ENCODE peak calls at places on chromosomes 4 and X, in seven cellular contexts. K, Q, A, V, L, R and J are unnamed samples.

GRCh38 chr4:65227628-65228027 is 442.7 kb downstream of the EPHA5 start:
- DNase-seq in Q (no peak), A (no peak), L (no peak), R (no peak), K (no peak), V (no peak), J (no peak)

GRCh38 chrX:153981771-153982533 is 9.4 kb downstream of the TMEM187 start:
- DNase-seq in V (no peak), L (no peak), R (no peak), A (no peak), K (no peak), Q (peak), J (peak)

GRCh38 chr4:84342161-84342560 is 156.9 kb downstream of the NKX6-1 start:
- DNase-seq in Q (no peak), K (no peak), R (no peak), V (no peak), L (no peak), A (no peak), J (no peak)

GRCh38 chr4:132709024-132709423 is 440.1 kb upstream of the PCDH10 start:
- DNase-seq in L (no peak), K (no peak), A (no peak), Q (no peak), V (no peak), R (no peak), J (no peak)

GRCh38 chrX:149512225-149512885 is 7.2 kb upstream of the IDS start:
- DNase-seq in V (peak), A (no peak), R (no peak), K (no peak), L (no peak), Q (peak), J (peak)

GRCh38 chr4:64272432-64272831 is 136.8 kb downstream of the TECRL start:
- DNase-seq in L (no peak), A (no peak), K (no peak), R (no peak), Q (no peak), V (no peak), J (no peak)

GRCh38 chr4:772118-772517 is 53.8 kb downstream of the CPLX1 start:
- DNase-seq in L (no peak), V (no peak), K (no peak), R (no peak), Q (no peak), A (no peak), J (no peak)

GRCh38 chrX:78199851-78200250 is 60.4 kb upstream of the TAF9B start:
- DNase-seq in V (no peak), K (peak), Q (no peak), L (peak), A (no peak), R (no peak), J (no peak)

GRCh38 chrX:150211988-150212387 is 151.1 kb upstream of the MAMLD1 start:
- DNase-seq in R (no peak), Q (no peak), V (no peak), K (no peak), A (peak), L (no peak), J (no peak)

GRCh38 chr4:156547439-156547838 is 424.2 kb downstream of the PDGFC start:
- DNase-seq in R (peak), Q (no peak), K (peak), A (no peak), V (no peak), L (no peak), J (no peak)

GRCh38 chr4:140326395-140326993 is 47.0 kb upstream of the SCOC start:
- DNase-seq in K (peak), V (no peak), R (no peak), Q (no peak), A (no peak), L (no peak), J (no peak)

GRCh38 chr4:153495480-153496206 is 29.5 kb downstream of the TMEM131L start:
- DNase-seq in A (no peak), L (no peak), V (no peak), Q (no peak), K (no peak), R (no peak), J (no peak)

GRCh38 chrX:141641138-141641537 is 51.6 kb downstream of the SPANXA2 start:
- DNase-seq in Q (no peak), K (no peak), R (no peak), V (no peak), L (no peak), A (no peak), J (no peak)
- TF ChIP-seq CTCF in Q (no peak), K (no peak), R (no peak), V (no peak), L (no peak), A (no peak), J (no peak)

GRCh38 chr4:186701273-186701672 is 22.4 kb downstream of the FAT1 start:
- DNase-seq in Q (no peak), L (no peak), R (no peak), V (no peak), K (no peak), A (peak), J (no peak)
- TF ChIP-seq CTCF in Q (no peak), L (no peak), R (no peak), V (no peak), K (no peak), A (no peak), J (no peak)

GRCh38 chr4:97987019-97987648 is 156.1 kb downstream of the STPG2 start:
- DNase-seq in L (no peak), R (no peak), Q (no peak), K (no peak), A (no peak), V (no peak), J (no peak)
- TF ChIP-seq CTCF in L (no peak), R (peak), Q (no peak), K (no peak), A (no peak), V (no peak), J (no peak)

GRCh38 chr4:2931765-2932560 is 31.2 kb downstream of the NOP14 start:
- DNase-seq in L (peak), Q (peak), V (peak), K (no peak), R (no peak), A (peak), J (peak)
- TF ChIP-seq CTCF in L (peak), Q (peak), V (no peak), K (no peak), R (no peak), A (no peak), J (peak)

DNA sequence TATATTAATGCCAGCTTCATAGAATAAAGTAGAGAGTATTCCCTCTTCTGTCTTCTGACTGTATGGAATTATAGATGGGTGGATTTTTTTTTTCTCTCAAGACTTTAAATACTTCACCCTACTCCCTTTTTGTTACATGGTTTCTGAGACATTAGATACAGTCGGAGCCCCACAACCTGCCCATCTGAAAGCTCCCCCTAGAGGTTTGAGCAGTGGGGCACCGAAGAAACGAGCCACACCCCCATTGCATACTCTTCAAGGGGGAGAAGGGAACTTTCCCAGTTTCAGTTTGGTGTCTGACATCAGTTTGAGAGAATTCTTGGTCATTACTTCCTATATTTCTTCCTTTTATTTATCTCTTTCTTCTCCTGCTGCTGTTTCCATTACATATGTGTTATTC is 437.6 kb upstream of the AGA start:
- DNase-seq in Q (no peak), R (no peak), K (no peak), V (no peak), A (no peak), L (no peak), J (no peak)
- TF ChIP-seq CTCF in Q (no peak), R (peak), K (no peak), V (no peak), A (no peak), L (no peak), J (no peak)

DNA sequence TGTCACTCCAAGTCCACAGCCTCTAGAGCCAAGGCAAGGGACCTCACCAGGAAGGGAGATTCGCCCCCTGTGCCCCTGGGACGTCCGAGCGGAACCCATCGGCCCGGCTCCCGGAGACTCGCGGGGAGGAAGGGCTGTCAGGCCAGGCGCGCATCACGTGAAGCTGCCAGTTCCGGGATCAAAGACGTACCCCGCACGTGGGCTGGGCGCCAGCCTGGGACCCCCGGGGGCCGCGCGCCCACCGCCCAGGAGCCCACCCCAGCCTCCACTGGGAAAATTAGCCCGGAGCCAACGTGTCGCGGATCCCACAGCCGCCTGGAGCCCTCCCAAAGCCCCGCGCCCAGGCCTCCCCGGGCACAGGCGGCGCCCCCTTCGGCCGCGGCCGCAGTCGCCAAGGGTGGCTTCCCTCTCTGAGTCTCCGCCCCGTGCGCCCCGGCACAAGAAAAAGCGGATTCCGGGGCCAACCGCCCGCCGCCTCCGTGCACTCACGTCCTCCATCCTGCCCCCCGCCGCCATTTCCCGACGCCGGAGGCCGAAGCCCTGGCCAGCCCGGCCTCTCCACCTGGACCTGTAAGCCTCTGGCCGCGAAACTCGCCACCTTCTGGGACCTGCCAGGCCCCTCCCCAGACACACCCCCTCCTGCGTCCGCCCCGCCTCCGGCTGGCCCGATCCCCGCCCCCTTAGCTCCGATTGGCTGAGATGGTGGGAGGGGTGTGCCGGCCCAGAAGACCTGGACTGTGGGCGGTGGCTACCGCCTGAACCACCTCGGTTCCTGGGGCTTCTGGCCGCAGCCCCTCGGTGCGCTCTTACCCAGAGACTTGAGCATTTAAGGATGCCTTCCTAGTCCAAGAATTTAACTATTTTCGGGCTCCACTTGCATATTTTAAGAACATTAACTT is at the start of gene TMEM192:
- DNase-seq in R (peak), L (peak), K (peak), V (peak), A (peak), Q (peak), J (peak)
- TF ChIP-seq CTCF in R (peak), L (no peak), K (peak), V (no peak), A (no peak), Q (no peak), J (no peak)

GRCh38 chr4:32462944-32463343 is 1742.8 kb downstream of the PCDH7 start:
- DNase-seq in A (no peak), R (no peak), Q (no peak), V (no peak), K (no peak), L (no peak), J (no peak)
- TF ChIP-seq CTCF in A (no peak), R (peak), Q (no peak), V (no peak), K (peak), L (no peak), J (peak)

DNA sequence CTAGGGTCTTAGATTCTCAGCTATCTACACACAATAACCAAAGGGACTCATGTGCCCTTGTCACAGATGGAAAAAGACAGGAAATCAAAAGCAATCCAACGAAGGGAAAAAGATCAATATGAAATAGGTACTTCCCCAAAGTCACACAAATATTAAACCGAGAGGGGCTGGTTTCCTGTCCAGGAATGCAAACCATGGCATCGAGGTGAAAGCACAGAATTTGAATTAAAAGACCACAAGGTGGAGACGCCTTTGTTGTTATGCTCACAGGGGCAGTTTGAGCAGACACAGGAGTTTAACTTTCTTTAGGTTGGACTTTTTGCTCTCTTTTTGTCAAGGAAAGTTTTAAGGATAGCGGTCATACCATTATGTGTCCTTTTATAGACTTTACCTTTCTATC is 14.3 kb downstream of the H2BW1 start:
- DNase-seq in R (no peak), Q (no peak), L (no peak), A (no peak), V (no peak), K (no peak), J (no peak)
- TF ChIP-seq CTCF in R (no peak), Q (no peak), L (no peak), A (no peak), V (no peak), K (no peak), J (no peak)

DNA sequence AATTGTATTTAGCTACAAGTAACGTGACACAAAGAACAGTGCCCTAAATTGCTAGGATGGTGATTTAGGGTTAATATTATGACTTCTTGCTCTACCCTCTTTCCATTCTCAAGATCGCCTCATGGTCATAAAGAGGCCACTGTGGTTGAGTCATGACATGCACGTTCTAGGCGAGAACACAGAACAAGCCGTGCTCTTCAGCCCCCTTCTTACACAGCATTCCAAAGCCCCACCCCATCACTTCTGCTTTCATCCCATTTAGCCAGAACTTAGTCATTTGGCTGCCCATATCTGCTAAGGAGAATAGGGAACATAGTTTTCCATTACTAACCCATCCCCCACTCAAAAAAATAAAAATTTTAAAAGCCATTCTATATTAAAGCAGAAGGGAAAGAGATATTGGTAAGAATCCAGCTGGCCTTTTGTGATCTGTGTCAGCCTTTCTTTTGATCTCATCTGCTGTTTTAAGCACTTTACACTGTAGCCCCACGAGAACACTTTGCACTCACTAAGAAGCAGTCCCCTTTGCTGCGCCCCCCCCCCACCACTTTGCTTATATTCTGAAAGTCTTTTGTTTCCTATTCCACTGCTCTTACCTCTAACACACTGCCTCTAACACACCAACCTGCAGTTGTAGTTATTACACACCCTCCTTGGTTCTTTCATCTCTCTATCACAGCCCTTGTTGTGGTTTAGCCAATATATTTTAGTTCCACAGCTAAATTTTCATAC is 28.4 kb downstream of the NPNT start:
- DNase-seq in Q (no peak), R (no peak), K (peak), L (no peak), V (no peak), A (no peak), J (no peak)
- TF ChIP-seq CTCF in Q (no peak), R (no peak), K (no peak), L (no peak), V (no peak), A (no peak), J (no peak)